ENCODE peak calls at places on chromosomes 12 and 14, in seven cellular contexts. One of them, this sample, is unnamed.
A peak's percentile ranks its signal among the peaks of the same experiment; 100 is the strongest.

GRCh38 chr12:104604070-104604994 is 147.6 kb downstream of the CHST11 start:
- DNase-seq in natural killer cell treated with Interleukin-12 subunit alpha and Interleukin-12 subunit beta and Interleukin-15 and Interleukin-18, amount 100 ng/mL, for 72 hours: peak; percentile 74
- DNase-seq in DMS153: no peak
- DNase-seq in astrocyte of the hippocampus: peak; percentile 90
- DNase-seq in fibroblast of lung: peak; percentile 91
- DNase-seq in epithelial cell of proximal tubule: peak; percentile 83
- DNase-seq in stimulated activated naive B cell treated with anti-CD40 and anti-IgM and Interleukin-4, amounts not matched to agents 10 μg/mL and 1 μg/mL and 100 μg/mL, for 72 hours: peak; percentile 43
- DNase-seq in this sample: peak; percentile 73

GRCh38 chr14:99505089-99505488 is 23.9 kb downstream of the CCNK start:
- DNase-seq in natural killer cell treated with Interleukin-12 subunit alpha and Interleukin-12 subunit beta and Interleukin-15 and Interleukin-18, amount 100 ng/mL, for 72 hours: no peak
- DNase-seq in DMS153: no peak
- DNase-seq in astrocyte of the hippocampus: no peak
- DNase-seq in fibroblast of lung: no peak
- DNase-seq in epithelial cell of proximal tubule: no peak
- DNase-seq in stimulated activated naive B cell treated with anti-CD40 and anti-IgM and Interleukin-4, amounts not matched to agents 10 μg/mL and 1 μg/mL and 100 μg/mL, for 72 hours: no peak
- DNase-seq in this sample: no peak

GRCh38 chr12:69435644-69436043 is 34.5 kb upstream of the FRS2 start:
- DNase-seq in natural killer cell treated with Interleukin-12 subunit alpha and Interleukin-12 subunit beta and Interleukin-15 and Interleukin-18, amount 100 ng/mL, for 72 hours: no peak
- DNase-seq in DMS153: no peak
- DNase-seq in astrocyte of the hippocampus: peak; percentile 10
- DNase-seq in fibroblast of lung: peak; percentile 12
- DNase-seq in epithelial cell of proximal tubule: no peak
- DNase-seq in stimulated activated naive B cell treated with anti-CD40 and anti-IgM and Interleukin-4, amounts not matched to agents 10 μg/mL and 1 μg/mL and 100 μg/mL, for 72 hours: no peak
- DNase-seq in this sample: no peak

GRCh38 chr14:90559811-90560492 is 163.1 kb downstream of the CALM1 start:
- DNase-seq in natural killer cell treated with Interleukin-12 subunit alpha and Interleukin-12 subunit beta and Interleukin-15 and Interleukin-18, amount 100 ng/mL, for 72 hours: peak; percentile 45
- DNase-seq in DMS153: no peak
- DNase-seq in astrocyte of the hippocampus: no peak
- DNase-seq in fibroblast of lung: no peak
- DNase-seq in epithelial cell of proximal tubule: no peak
- DNase-seq in stimulated activated naive B cell treated with anti-CD40 and anti-IgM and Interleukin-4, amounts not matched to agents 10 μg/mL and 1 μg/mL and 100 μg/mL, for 72 hours: no peak
- DNase-seq in this sample: no peak

GRCh38 chr12:94769040-94769420 is 118.7 kb upstream of the TMCC3 start:
- DNase-seq in natural killer cell treated with Interleukin-12 subunit alpha and Interleukin-12 subunit beta and Interleukin-15 and Interleukin-18, amount 100 ng/mL, for 72 hours: no peak
- DNase-seq in DMS153: no peak
- DNase-seq in astrocyte of the hippocampus: no peak
- DNase-seq in fibroblast of lung: no peak
- DNase-seq in epithelial cell of proximal tubule: no peak
- DNase-seq in stimulated activated naive B cell treated with anti-CD40 and anti-IgM and Interleukin-4, amounts not matched to agents 10 μg/mL and 1 μg/mL and 100 μg/mL, for 72 hours: peak; percentile 48
- DNase-seq in this sample: peak; percentile 61

GRCh38 chr12:12327802-12328201 is 22.2 kb downstream of the MANSC1 start:
- DNase-seq in natural killer cell treated with Interleukin-12 subunit alpha and Interleukin-12 subunit beta and Interleukin-15 and Interleukin-18, amount 100 ng/mL, for 72 hours: no peak
- DNase-seq in DMS153: peak; percentile 43
- DNase-seq in astrocyte of the hippocampus: peak; percentile 71
- DNase-seq in fibroblast of lung: peak; percentile 79
- DNase-seq in epithelial cell of proximal tubule: no peak
- DNase-seq in stimulated activated naive B cell treated with anti-CD40 and anti-IgM and Interleukin-4, amounts not matched to agents 10 μg/mL and 1 μg/mL and 100 μg/mL, for 72 hours: no peak
- DNase-seq in this sample: no peak

GRCh38 chr12:709631-710030 is 42.7 kb upstream of the WNK1 start:
- DNase-seq in natural killer cell treated with Interleukin-12 subunit alpha and Interleukin-12 subunit beta and Interleukin-15 and Interleukin-18, amount 100 ng/mL, for 72 hours: no peak
- DNase-seq in DMS153: no peak
- DNase-seq in astrocyte of the hippocampus: no peak
- DNase-seq in fibroblast of lung: no peak
- DNase-seq in epithelial cell of proximal tubule: no peak
- DNase-seq in stimulated activated naive B cell treated with anti-CD40 and anti-IgM and Interleukin-4, amounts not matched to agents 10 μg/mL and 1 μg/mL and 100 μg/mL, for 72 hours: no peak
- DNase-seq in this sample: no peak

GRCh38 chr12:22406622-22407021 is 72.1 kb upstream of the ST8SIA1 start:
- DNase-seq in natural killer cell treated with Interleukin-12 subunit alpha and Interleukin-12 subunit beta and Interleukin-15 and Interleukin-18, amount 100 ng/mL, for 72 hours: no peak
- DNase-seq in DMS153: no peak
- DNase-seq in astrocyte of the hippocampus: no peak
- DNase-seq in fibroblast of lung: no peak
- DNase-seq in epithelial cell of proximal tubule: no peak
- DNase-seq in stimulated activated naive B cell treated with anti-CD40 and anti-IgM and Interleukin-4, amounts not matched to agents 10 μg/mL and 1 μg/mL and 100 μg/mL, for 72 hours: no peak
- DNase-seq in this sample: peak; percentile 29

GRCh38 chr12:9736931-9737705 is 4.2 kb upstream of the CLECL1 start:
- DNase-seq in natural killer cell treated with Interleukin-12 subunit alpha and Interleukin-12 subunit beta and Interleukin-15 and Interleukin-18, amount 100 ng/mL, for 72 hours: no peak
- DNase-seq in DMS153: no peak
- DNase-seq in astrocyte of the hippocampus: no peak
- DNase-seq in fibroblast of lung: no peak
- DNase-seq in epithelial cell of proximal tubule: no peak
- DNase-seq in stimulated activated naive B cell treated with anti-CD40 and anti-IgM and Interleukin-4, amounts not matched to agents 10 μg/mL and 1 μg/mL and 100 μg/mL, for 72 hours: no peak
- DNase-seq in this sample: no peak

This sample was measured in GM06990.